ENCODE peak calls at places on chromosomes 16 and 17, in five cellular contexts. T, O, W, J and L are unnamed samples.

GRCh38 chr16:83517398-83517797 is 290.4 kb upstream of the HSBP1 start:
- ATAC-seq in J (no peak), W (no peak), O (no peak), T (no peak), L (no peak)

GRCh38 chr17:48278755-48279491 is 151.1 kb downstream of the SKAP1 start:
- ATAC-seq in W (no peak), T (no peak), J (no peak), O (no peak), L (no peak)

GRCh38 chr16:70610273-70611223 is 35.8 kb upstream of the IL34 start:
- ATAC-seq in J (peak), O (no peak), T (no peak), W (no peak), L (no peak)

GRCh38 chr16:81095653-81095952 is 592 bp downstream of the GCSH start:
- ATAC-seq in T (no peak), W (no peak), J (no peak), O (no peak), L (no peak)

GRCh38 chr16:87647431-87648185 is 45.3 kb downstream of the JPH3 start:
- ATAC-seq in J (no peak), T (no peak), O (no peak), W (no peak), L (no peak)

GRCh38 chr17:57662644-57663308 is 82.3 kb downstream of the CCDC182 start:
- ATAC-seq in T (no peak), J (peak), O (peak), W (peak), L (peak)

GRCh38 chr17:45287526-45288264 is 25.8 kb upstream of the SPATA32 start:
- ATAC-seq in O (no peak), W (no peak), J (no peak), T (no peak), L (no peak)

GRCh38 chr16:52450241-52450640 is 96.7 kb downstream of the TOX3 start:
- ATAC-seq in O (no peak), J (no peak), T (no peak), W (no peak), L (no peak)

GRCh38 chr17:39939588-39940419 is 12.3 kb downstream of the LRRC3C start:
- ATAC-seq in W (peak), O (peak), J (no peak), T (peak), L (peak)

GRCh38 chr16:20262248-20262647 is 65.1 kb downstream of the GP2 start:
- ATAC-seq in O (no peak), J (no peak), T (no peak), W (no peak), L (no peak)

GRCh38 chr17:55067697-55068439 is 99.3 kb downstream of the STXBP4 start:
- ATAC-seq in O (no peak), J (no peak), W (no peak), T (no peak), L (peak)

GRCh38 chr17:2406903-2407790 is 6.3 kb upstream of the MNT start:
- ATAC-seq in T (no peak), W (peak), J (peak), O (no peak), L (peak)

GRCh38 chr17:6126768-6127167 is 56.6 kb downstream of the WSCD1 start:
- ATAC-seq in J (no peak), O (no peak), W (no peak), T (no peak), L (peak)

GRCh38 chr17:37430051-37430591 is 23.4 kb downstream of the TADA2A start:
- ATAC-seq in J (no peak), T (no peak), W (peak), O (peak), L (peak)

GRCh38 chr17:59634632-59635561 is 15.2 kb downstream of the CLTC start:
- ATAC-seq in J (no peak), T (no peak), O (peak), W (peak), L (peak)

GRCh38 chr17:66655861-66656260 is 179.1 kb upstream of the CACNG5 start:
- ATAC-seq in J (no peak), O (no peak), T (no peak), W (peak), L (peak)

GRCh38 chr16:23959069-23959800 is 123.5 kb downstream of the PRKCB start:
- ATAC-seq in T (peak), J (no peak), O (peak), W (peak), L (peak)

GRCh38 chr16:49575352-49576172 is 202.0 kb downstream of the C16orf78 start:
- ATAC-seq in J (no peak), W (peak), T (no peak), O (no peak), L (no peak)

GRCh38 chr17:46056800-46057304 is 57.8 kb downstream of the STH start:
- ATAC-seq in J (peak), O (no peak), W (peak), T (no peak), L (no peak)